ENCODE peak calls at places on chromosomes 5 and 9, in ten cellular contexts. One of them, this sample, is unnamed.

GRCh38 chr9:70421272-70422180 is 7.1 kb upstream of the KLF9 start:
- DNase-seq in fibroblast of lung: peak
- DNase-seq in cardiac septum: no peak
- DNase-seq in MV-4-11: peak
- DNase-seq in NCI-H524: no peak
- DNase-seq in stimulated activated CD4-positive, alpha-beta T cell treated with anti-CD3 and anti-CD28 coated beads, Interleukin-2, amount 100 ng/mL, for 48 hours: no peak
- DNase-seq in heart right ventricle: no peak
- DNase-seq in psoas muscle: no peak
- DNase-seq in iPS DF 19.7: no peak
- DNase-seq in heart left ventricle: peak
- DNase-seq in this sample: no peak

GRCh38 chr9:105681724-105682123 is 12.6 kb upstream of the TMEM38B start:
- DNase-seq in fibroblast of lung: peak
- DNase-seq in cardiac septum: no peak
- DNase-seq in MV-4-11: no peak
- DNase-seq in NCI-H524: no peak
- DNase-seq in stimulated activated CD4-positive, alpha-beta T cell treated with anti-CD3 and anti-CD28 coated beads, Interleukin-2, amount 100 ng/mL, for 48 hours: no peak
- DNase-seq in heart right ventricle: no peak
- DNase-seq in psoas muscle: no peak
- DNase-seq in iPS DF 19.7: no peak
- DNase-seq in heart left ventricle: no peak
- DNase-seq in this sample: no peak

GRCh38 chr5:173479711-173480110 is 136.7 kb downstream of the BOD1 start:
- DNase-seq in fibroblast of lung: peak
- DNase-seq in cardiac septum: no peak
- DNase-seq in MV-4-11: no peak
- DNase-seq in NCI-H524: no peak
- DNase-seq in stimulated activated CD4-positive, alpha-beta T cell treated with anti-CD3 and anti-CD28 coated beads, Interleukin-2, amount 100 ng/mL, for 48 hours: no peak
- DNase-seq in heart right ventricle: no peak
- DNase-seq in psoas muscle: no peak
- DNase-seq in iPS DF 19.7: no peak
- DNase-seq in heart left ventricle: no peak
- DNase-seq in this sample: no peak

GRCh38 chr5:6660704-6661103 is 27.5 kb downstream of the SRD5A1 start:
- DNase-seq in fibroblast of lung: no peak
- DNase-seq in cardiac septum: no peak
- DNase-seq in MV-4-11: no peak
- DNase-seq in NCI-H524: no peak
- DNase-seq in stimulated activated CD4-positive, alpha-beta T cell treated with anti-CD3 and anti-CD28 coated beads, Interleukin-2, amount 100 ng/mL, for 48 hours: no peak
- DNase-seq in heart right ventricle: no peak
- DNase-seq in psoas muscle: no peak
- DNase-seq in iPS DF 19.7: no peak
- DNase-seq in heart left ventricle: no peak
- DNase-seq in this sample: no peak

GRCh38 chr9:14271078-14271673 is 42.8 kb downstream of the NFIB start:
- DNase-seq in fibroblast of lung: peak
- DNase-seq in cardiac septum: no peak
- DNase-seq in MV-4-11: no peak
- DNase-seq in NCI-H524: peak
- DNase-seq in stimulated activated CD4-positive, alpha-beta T cell treated with anti-CD3 and anti-CD28 coated beads, Interleukin-2, amount 100 ng/mL, for 48 hours: no peak
- DNase-seq in heart right ventricle: peak
- DNase-seq in psoas muscle: peak
- DNase-seq in iPS DF 19.7: peak
- DNase-seq in heart left ventricle: peak
- DNase-seq in this sample: no peak

GRCh38 chr5:54764691-54765090 is 220.7 kb downstream of the ESM1 start:
- DNase-seq in fibroblast of lung: no peak
- DNase-seq in cardiac septum: no peak
- DNase-seq in MV-4-11: no peak
- DNase-seq in NCI-H524: peak
- DNase-seq in stimulated activated CD4-positive, alpha-beta T cell treated with anti-CD3 and anti-CD28 coated beads, Interleukin-2, amount 100 ng/mL, for 48 hours: no peak
- DNase-seq in heart right ventricle: no peak
- DNase-seq in psoas muscle: no peak
- DNase-seq in iPS DF 19.7: no peak
- DNase-seq in heart left ventricle: no peak
- DNase-seq in this sample: no peak

GRCh38 chr9:21095561-21095960 is 17.8 kb upstream of the IFNB1 start:
- DNase-seq in fibroblast of lung: no peak
- DNase-seq in cardiac septum: no peak
- DNase-seq in MV-4-11: no peak
- DNase-seq in NCI-H524: no peak
- DNase-seq in stimulated activated CD4-positive, alpha-beta T cell treated with anti-CD3 and anti-CD28 coated beads, Interleukin-2, amount 100 ng/mL, for 48 hours: no peak
- DNase-seq in heart right ventricle: no peak
- DNase-seq in psoas muscle: no peak
- DNase-seq in iPS DF 19.7: no peak
- DNase-seq in heart left ventricle: no peak
- DNase-seq in this sample: no peak

GRCh38 chr5:35804201-35804653 is 52.5 kb upstream of the IL7R start:
- DNase-seq in fibroblast of lung: no peak
- DNase-seq in cardiac septum: no peak
- DNase-seq in MV-4-11: no peak
- DNase-seq in NCI-H524: no peak
- DNase-seq in stimulated activated CD4-positive, alpha-beta T cell treated with anti-CD3 and anti-CD28 coated beads, Interleukin-2, amount 100 ng/mL, for 48 hours: no peak
- DNase-seq in heart right ventricle: no peak
- DNase-seq in psoas muscle: no peak
- DNase-seq in iPS DF 19.7: no peak
- DNase-seq in heart left ventricle: no peak
- DNase-seq in this sample: no peak

GRCh38 chr5:154236-154635 is 37.1 kb upstream of the LRRC14B start:
- DNase-seq in fibroblast of lung: no peak
- DNase-seq in cardiac septum: no peak
- DNase-seq in MV-4-11: no peak
- DNase-seq in NCI-H524: no peak
- DNase-seq in stimulated activated CD4-positive, alpha-beta T cell treated with anti-CD3 and anti-CD28 coated beads, Interleukin-2, amount 100 ng/mL, for 48 hours: no peak
- DNase-seq in heart right ventricle: no peak
- DNase-seq in psoas muscle: no peak
- DNase-seq in iPS DF 19.7: no peak
- DNase-seq in heart left ventricle: no peak
- DNase-seq in this sample: no peak

GRCh38 chr9:119967867-119968535 is 598.8 kb upstream of the BRINP1 start:
- DNase-seq in fibroblast of lung: no peak
- DNase-seq in cardiac septum: no peak
- DNase-seq in MV-4-11: no peak
- DNase-seq in NCI-H524: peak
- DNase-seq in stimulated activated CD4-positive, alpha-beta T cell treated with anti-CD3 and anti-CD28 coated beads, Interleukin-2, amount 100 ng/mL, for 48 hours: no peak
- DNase-seq in heart right ventricle: no peak
- DNase-seq in psoas muscle: no peak
- DNase-seq in iPS DF 19.7: no peak
- DNase-seq in heart left ventricle: no peak
- DNase-seq in this sample: no peak

GRCh38 chr5:24630925-24631324 is 13.9 kb downstream of the CDH10 start:
- DNase-seq in fibroblast of lung: no peak
- DNase-seq in cardiac septum: no peak
- DNase-seq in MV-4-11: no peak
- DNase-seq in NCI-H524: no peak
- DNase-seq in stimulated activated CD4-positive, alpha-beta T cell treated with anti-CD3 and anti-CD28 coated beads, Interleukin-2, amount 100 ng/mL, for 48 hours: no peak
- DNase-seq in heart right ventricle: no peak
- DNase-seq in psoas muscle: no peak
- DNase-seq in iPS DF 19.7: no peak
- DNase-seq in heart left ventricle: no peak
- DNase-seq in this sample: no peak

GRCh38 chr5:61301820-61302563 is 30.1 kb upstream of the ZSWIM6 start:
- DNase-seq in fibroblast of lung: peak
- DNase-seq in cardiac septum: no peak
- DNase-seq in MV-4-11: peak
- DNase-seq in NCI-H524: no peak
- DNase-seq in stimulated activated CD4-positive, alpha-beta T cell treated with anti-CD3 and anti-CD28 coated beads, Interleukin-2, amount 100 ng/mL, for 48 hours: no peak
- DNase-seq in heart right ventricle: no peak
- DNase-seq in psoas muscle: peak
- DNase-seq in iPS DF 19.7: no peak
- DNase-seq in heart left ventricle: peak
- DNase-seq in this sample: no peak

GRCh38 chr5:161406880-161407279 is 139.6 kb downstream of the GABRB2 start:
- DNase-seq in fibroblast of lung: no peak
- DNase-seq in cardiac septum: no peak
- DNase-seq in MV-4-11: no peak
- DNase-seq in NCI-H524: no peak
- DNase-seq in stimulated activated CD4-positive, alpha-beta T cell treated with anti-CD3 and anti-CD28 coated beads, Interleukin-2, amount 100 ng/mL, for 48 hours: no peak
- DNase-seq in heart right ventricle: no peak
- DNase-seq in psoas muscle: no peak
- DNase-seq in iPS DF 19.7: no peak
- DNase-seq in heart left ventricle: no peak
- DNase-seq in this sample: no peak

GRCh38 chr9:83304686-83305085 is 233.5 kb downstream of the FRMD3 start:
- DNase-seq in fibroblast of lung: peak
- DNase-seq in cardiac septum: peak
- DNase-seq in MV-4-11: no peak
- DNase-seq in NCI-H524: no peak
- DNase-seq in stimulated activated CD4-positive, alpha-beta T cell treated with anti-CD3 and anti-CD28 coated beads, Interleukin-2, amount 100 ng/mL, for 48 hours: no peak
- DNase-seq in heart right ventricle: peak
- DNase-seq in psoas muscle: peak
- DNase-seq in iPS DF 19.7: no peak
- DNase-seq in heart left ventricle: peak
- DNase-seq in this sample: no peak

GRCh38 chr9:78622131-78622530 is 325.2 kb downstream of the PSAT1 start:
- DNase-seq in fibroblast of lung: no peak
- DNase-seq in cardiac septum: no peak
- DNase-seq in MV-4-11: peak
- DNase-seq in NCI-H524: no peak
- DNase-seq in stimulated activated CD4-positive, alpha-beta T cell treated with anti-CD3 and anti-CD28 coated beads, Interleukin-2, amount 100 ng/mL, for 48 hours: no peak
- DNase-seq in heart right ventricle: no peak
- DNase-seq in psoas muscle: no peak
- DNase-seq in iPS DF 19.7: no peak
- DNase-seq in heart left ventricle: no peak
- DNase-seq in this sample: no peak

GRCh38 chr9:131735238-131736181 is 4.4 kb downstream of the RAPGEF1 start:
- DNase-seq in fibroblast of lung: no peak
- DNase-seq in cardiac septum: no peak
- DNase-seq in MV-4-11: peak
- DNase-seq in NCI-H524: no peak
- DNase-seq in stimulated activated CD4-positive, alpha-beta T cell treated with anti-CD3 and anti-CD28 coated beads, Interleukin-2, amount 100 ng/mL, for 48 hours: no peak
- DNase-seq in heart right ventricle: no peak
- DNase-seq in psoas muscle: no peak
- DNase-seq in iPS DF 19.7: no peak
- DNase-seq in heart left ventricle: no peak
- DNase-seq in this sample: no peak

GRCh38 chr9:108322326-108323098 is 533.3 kb downstream of the ACTL7B start:
- DNase-seq in fibroblast of lung: no peak
- DNase-seq in cardiac septum: no peak
- DNase-seq in MV-4-11: no peak
- DNase-seq in NCI-H524: no peak
- DNase-seq in stimulated activated CD4-positive, alpha-beta T cell treated with anti-CD3 and anti-CD28 coated beads, Interleukin-2, amount 100 ng/mL, for 48 hours: no peak
- DNase-seq in heart right ventricle: no peak
- DNase-seq in psoas muscle: no peak
- DNase-seq in iPS DF 19.7: no peak
- DNase-seq in heart left ventricle: no peak
- DNase-seq in this sample: no peak

GRCh38 chr9:114805670-114806551 is at the start of gene TNFSF15:
- DNase-seq in fibroblast of lung: peak
- DNase-seq in cardiac septum: no peak
- DNase-seq in MV-4-11: peak
- DNase-seq in NCI-H524: no peak
- DNase-seq in stimulated activated CD4-positive, alpha-beta T cell treated with anti-CD3 and anti-CD28 coated beads, Interleukin-2, amount 100 ng/mL, for 48 hours: no peak
- DNase-seq in heart right ventricle: peak
- DNase-seq in psoas muscle: peak
- DNase-seq in iPS DF 19.7: peak
- DNase-seq in heart left ventricle: no peak
- DNase-seq in this sample: no peak

GRCh38 chr9:88950341-88951141 is 40.7 kb upstream of the S1PR3 start:
- DNase-seq in fibroblast of lung: peak
- DNase-seq in cardiac septum: no peak
- DNase-seq in MV-4-11: peak
- DNase-seq in NCI-H524: no peak
- DNase-seq in stimulated activated CD4-positive, alpha-beta T cell treated with anti-CD3 and anti-CD28 coated beads, Interleukin-2, amount 100 ng/mL, for 48 hours: no peak
- DNase-seq in heart right ventricle: no peak
- DNase-seq in psoas muscle: no peak
- DNase-seq in iPS DF 19.7: no peak
- DNase-seq in heart left ventricle: no peak
- DNase-seq in this sample: no peak

GRCh38 chr5:124908603-124909451 is 162.4 kb upstream of the ZNF608 start:
- DNase-seq in fibroblast of lung: no peak
- DNase-seq in cardiac septum: no peak
- DNase-seq in MV-4-11: peak
- DNase-seq in NCI-H524: peak
- DNase-seq in stimulated activated CD4-positive, alpha-beta T cell treated with anti-CD3 and anti-CD28 coated beads, Interleukin-2, amount 100 ng/mL, for 48 hours: no peak
- DNase-seq in heart right ventricle: no peak
- DNase-seq in psoas muscle: no peak
- DNase-seq in iPS DF 19.7: no peak
- DNase-seq in heart left ventricle: no peak
- DNase-seq in this sample: no peak

GRCh38 chr5:10652151-10652550 is 88.3 kb downstream of the ANKRD33B start:
- DNase-seq in fibroblast of lung: peak
- DNase-seq in cardiac septum: no peak
- DNase-seq in MV-4-11: no peak
- DNase-seq in NCI-H524: no peak
- DNase-seq in stimulated activated CD4-positive, alpha-beta T cell treated with anti-CD3 and anti-CD28 coated beads, Interleukin-2, amount 100 ng/mL, for 48 hours: no peak
- DNase-seq in heart right ventricle: no peak
- DNase-seq in psoas muscle: no peak
- DNase-seq in iPS DF 19.7: no peak
- DNase-seq in heart left ventricle: no peak
- DNase-seq in this sample: no peak

GRCh38 chr5:172707285-172708182 is 63.5 kb downstream of the DUSP1 start:
- DNase-seq in fibroblast of lung: peak
- DNase-seq in cardiac septum: no peak
- DNase-seq in MV-4-11: peak
- DNase-seq in NCI-H524: peak
- DNase-seq in stimulated activated CD4-positive, alpha-beta T cell treated with anti-CD3 and anti-CD28 coated beads, Interleukin-2, amount 100 ng/mL, for 48 hours: no peak
- DNase-seq in heart right ventricle: no peak
- DNase-seq in psoas muscle: no peak
- DNase-seq in iPS DF 19.7: no peak
- DNase-seq in heart left ventricle: peak
- DNase-seq in this sample: peak

GRCh38 chr9:77751341-77752091 is 103.4 kb upstream of the GNA14 start:
- DNase-seq in fibroblast of lung: peak
- DNase-seq in cardiac septum: no peak
- DNase-seq in MV-4-11: peak
- DNase-seq in NCI-H524: peak
- DNase-seq in stimulated activated CD4-positive, alpha-beta T cell treated with anti-CD3 and anti-CD28 coated beads, Interleukin-2, amount 100 ng/mL, for 48 hours: no peak
- DNase-seq in heart right ventricle: no peak
- DNase-seq in psoas muscle: no peak
- DNase-seq in iPS DF 19.7: peak
- DNase-seq in heart left ventricle: no peak
- DNase-seq in this sample: peak

GRCh38 chr5:168946363-168946762 is 354.6 kb downstream of the SLIT3 start:
- DNase-seq in fibroblast of lung: no peak
- DNase-seq in cardiac septum: no peak
- DNase-seq in MV-4-11: no peak
- DNase-seq in NCI-H524: peak
- DNase-seq in stimulated activated CD4-positive, alpha-beta T cell treated with anti-CD3 and anti-CD28 coated beads, Interleukin-2, amount 100 ng/mL, for 48 hours: no peak
- DNase-seq in heart right ventricle: no peak
- DNase-seq in psoas muscle: no peak
- DNase-seq in iPS DF 19.7: no peak
- DNase-seq in heart left ventricle: no peak
- DNase-seq in this sample: peak

GRCh38 chr9:130186051-130186450 is 13.8 kb downstream of the NCS1 start:
- DNase-seq in fibroblast of lung: peak
- DNase-seq in cardiac septum: no peak
- DNase-seq in MV-4-11: no peak
- DNase-seq in NCI-H524: peak
- DNase-seq in stimulated activated CD4-positive, alpha-beta T cell treated with anti-CD3 and anti-CD28 coated beads, Interleukin-2, amount 100 ng/mL, for 48 hours: no peak
- DNase-seq in heart right ventricle: no peak
- DNase-seq in psoas muscle: no peak
- DNase-seq in iPS DF 19.7: no peak
- DNase-seq in heart left ventricle: no peak
- DNase-seq in this sample: no peak

GRCh38 chr9:131836607-131837315 is 96.9 kb upstream of the RAPGEF1 start:
- DNase-seq in fibroblast of lung: no peak
- DNase-seq in cardiac septum: no peak
- DNase-seq in MV-4-11: no peak
- DNase-seq in NCI-H524: no peak
- DNase-seq in stimulated activated CD4-positive, alpha-beta T cell treated with anti-CD3 and anti-CD28 coated beads, Interleukin-2, amount 100 ng/mL, for 48 hours: no peak
- DNase-seq in heart right ventricle: no peak
- DNase-seq in psoas muscle: no peak
- DNase-seq in iPS DF 19.7: no peak
- DNase-seq in heart left ventricle: no peak
- DNase-seq in this sample: no peak

GRCh38 chr5:39138892-39139291 is 64.7 kb upstream of the RICTOR start:
- DNase-seq in fibroblast of lung: peak
- DNase-seq in cardiac septum: no peak
- DNase-seq in MV-4-11: no peak
- DNase-seq in NCI-H524: no peak
- DNase-seq in stimulated activated CD4-positive, alpha-beta T cell treated with anti-CD3 and anti-CD28 coated beads, Interleukin-2, amount 100 ng/mL, for 48 hours: no peak
- DNase-seq in heart right ventricle: no peak
- DNase-seq in psoas muscle: no peak
- DNase-seq in iPS DF 19.7: no peak
- DNase-seq in heart left ventricle: no peak
- DNase-seq in this sample: no peak

GRCh38 chr5:170892201-170892600 is 30.4 kb downstream of the RANBP17 start:
- DNase-seq in fibroblast of lung: peak
- DNase-seq in cardiac septum: no peak
- DNase-seq in MV-4-11: no peak
- DNase-seq in NCI-H524: no peak
- DNase-seq in stimulated activated CD4-positive, alpha-beta T cell treated with anti-CD3 and anti-CD28 coated beads, Interleukin-2, amount 100 ng/mL, for 48 hours: no peak
- DNase-seq in heart right ventricle: no peak
- DNase-seq in psoas muscle: no peak
- DNase-seq in iPS DF 19.7: no peak
- DNase-seq in heart left ventricle: no peak
- DNase-seq in this sample: no peak